ENCODE peak calls at places on chromosomes 2 and 18, in nine cellular contexts. X is heart left ventricle; Y is pancreas; V is neural progenitor cell; M is hepatocyte; E is Karpas-422; S is psoas muscle; H is HepG2; P is CD8-positive, alpha-beta memory T cell. N is an unnamed sample.

GRCh38 chr2:183060500-183061231 is 17.9 kb upstream of the DUSP19 start:
- DNase-seq in V (no peak), X (no peak), Y (no peak), M (peak; percentile 44), E (no peak), H (peak; percentile 58), P (no peak), S (no peak), N (no peak)

GRCh38 chr18:32208012-32208411 is 18.2 kb downstream of the MEP1B start:
- DNase-seq in V (no peak), P (no peak), X (no peak), M (peak; percentile 66), H (peak; percentile 27), E (no peak), Y (no peak), S (no peak), N (no peak)

GRCh38 chr2:31337860-31338259 is 76.7 kb downstream of the XDH start:
- DNase-seq in P (no peak), E (no peak), X (no peak), V (no peak), S (no peak), M (no peak), H (no peak), Y (no peak), N (no peak)

GRCh38 chr18:54672846-54673475 is 81.9 kb downstream of the DYNAP start:
- DNase-seq in S (no peak), H (no peak), V (peak; percentile 9), Y (no peak), E (no peak), P (no peak), X (no peak), M (peak; percentile 50), N (no peak)

GRCh38 chr2:203631068-203631757 is 75.2 kb upstream of the CD28 start:
- DNase-seq in P (no peak), X (no peak), E (no peak), Y (no peak), V (no peak), S (no peak), M (no peak), H (peak; percentile 34), N (no peak)

GRCh38 chr2:147844691-147845607 is at the start of gene ACVR2A:
- DNase-seq in E (peak; percentile 76), M (peak; percentile 58), X (peak; percentile 70), P (peak; percentile 48), S (peak; percentile 68), V (peak; percentile 83), H (peak; percentile 31), Y (peak; percentile 75), N (peak; percentile 42)

GRCh38 chr2:95346236-95346737 is 49.1 kb downstream of the KCNIP3 start:
- DNase-seq in Y (peak; percentile 85), H (no peak), S (peak; percentile 80), V (no peak), M (peak; percentile 64), E (no peak), X (peak; percentile 85), P (no peak), N (no peak)

GRCh38 chr2:142973822-142974207 is 96.4 kb downstream of the KYNU start:
- DNase-seq in P (no peak), E (no peak), Y (no peak), V (no peak), X (no peak), H (no peak), M (no peak), S (no peak), N (no peak)

GRCh38 chr2:152566034-152566727 is 151.1 kb downstream of the PRPF40A start:
- DNase-seq in E (peak; percentile 44), M (no peak), H (no peak), S (no peak), X (no peak), V (no peak), P (no peak), Y (no peak), N (no peak)

GRCh38 chr2:9300829-9301453 is 94.3 kb downstream of the ASAP2 start:
- DNase-seq in E (no peak), H (no peak), Y (no peak), M (no peak), P (no peak), S (no peak), V (no peak), X (no peak), N (no peak)

GRCh38 chr2:74293191-74294065 is 49.8 kb downstream of the SLC4A5 start:
- DNase-seq in E (no peak), V (no peak), M (no peak), Y (no peak), S (no peak), P (no peak), X (no peak), H (no peak), N (no peak)

GRCh38 chr2:6043238-6043637 is 351.1 kb downstream of the SOX11 start:
- DNase-seq in M (no peak), V (no peak), H (no peak), Y (no peak), X (no peak), S (no peak), E (no peak), P (no peak), N (no peak)

GRCh38 chr2:28048341-28048740 is 157.8 kb downstream of the BABAM2 start:
- DNase-seq in H (no peak), X (no peak), Y (no peak), M (no peak), P (no peak), E (no peak), S (no peak), V (no peak), N (no peak)

GRCh38 chr18:55529581-55529980 is 58.4 kb downstream of the TCF4 start:
- DNase-seq in H (no peak), P (no peak), S (no peak), V (no peak), E (no peak), M (no peak), X (no peak), Y (no peak), N (no peak)

GRCh38 chr2:153935511-153935910 is 63.8 kb downstream of the GALNT13 start:
- DNase-seq in M (no peak), X (no peak), H (no peak), Y (no peak), P (no peak), S (no peak), V (no peak), E (no peak), N (no peak)

GRCh38 chr2:200584639-200585038 is 1.2 kb upstream of the AOX1 start:
- DNase-seq in E (no peak), P (no peak), X (no peak), H (no peak), Y (no peak), M (no peak), S (no peak), V (no peak), N (no peak)

GRCh38 chr2:209767316-209767715 is 4.3 kb upstream of the UNC80 start:
- DNase-seq in V (no peak), Y (no peak), P (no peak), M (no peak), E (no peak), H (no peak), X (no peak), S (no peak), N (no peak)

GRCh38 chr2:209773377-209773776 is 1.7 kb downstream of the UNC80 start:
- DNase-seq in E (no peak), S (no peak), H (no peak), Y (no peak), P (no peak), M (no peak), V (no peak), X (no peak), N (no peak)

GRCh38 chr2:209771474-209772292 is at the start of gene UNC80:
- DNase-seq in H (peak; percentile 17), E (no peak), M (peak; percentile 91), Y (peak; percentile 95), S (peak; percentile 62), X (peak; percentile 80), P (no peak), V (peak; percentile 94), N (no peak)

GRCh38 chr2:209768557-209768956 is 3.1 kb upstream of the UNC80 start:
- DNase-seq in X (no peak), Y (no peak), P (no peak), M (no peak), H (no peak), E (no peak), V (no peak), S (no peak), N (no peak)

DNA sequence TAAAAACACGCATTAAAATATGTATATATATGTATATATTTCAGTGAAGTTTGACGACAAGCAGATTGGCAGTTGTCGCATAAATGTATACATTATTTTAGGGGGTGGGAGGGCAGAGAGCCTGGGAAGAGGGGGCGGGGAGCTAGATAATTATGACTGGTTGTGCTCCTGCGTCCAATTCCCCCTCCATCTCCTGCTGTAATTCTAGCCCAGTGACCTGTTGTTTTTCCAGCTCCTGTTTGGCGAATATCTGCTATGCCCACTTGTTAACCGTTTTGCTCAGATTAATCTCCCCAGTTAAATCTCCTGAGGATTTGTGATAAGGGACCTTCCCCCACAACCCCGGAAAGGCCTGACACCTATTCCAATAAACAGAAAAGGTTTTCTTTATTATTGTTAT is 684 bp downstream of the UNC80 start:
- DNase-seq in H (no peak), M (no peak), P (no peak), V (no peak), Y (no peak), X (no peak), S (no peak), E (no peak), N (no peak)
- H3K27ac ChIP-seq in H (no peak overlapping the region), M (no peak overlapping the region), P (no peak overlapping the region), V (no peak overlapping the region), Y (no peak overlapping the region), X (no peak overlapping the region), S (no peak overlapping the region), E (no peak overlapping the region), N (no peak overlapping the region)

GRCh38 chr2:186884585-186884984 is 35.6 kb upstream of the ZSWIM2 start:
- DNase-seq in P (no peak), V (peak; percentile 49), E (no peak), S (no peak), H (no peak), Y (no peak), X (no peak), M (no peak), N (no peak)
- H3K4me3 ChIP-seq in P (no peak overlapping the region), V (no peak overlapping the region), E (no peak overlapping the region), S (no peak overlapping the region), H (no peak overlapping the region), Y (no peak overlapping the region), X (no peak overlapping the region), M (no peak overlapping the region), N (no peak overlapping the region)

GRCh38 chr2:127968610-127969339 is 59.1 kb downstream of the SAP130 start:
- DNase-seq in S (peak; percentile 91), X (no peak), Y (no peak), P (no peak), H (no peak), V (no peak), M (peak; percentile 32), E (no peak), N (no peak)
- H3K27me3 ChIP-seq in S (no peaks in the 10 kb centered on the region), X (no peaks in the 10 kb centered on the region), Y (no peaks in the 10 kb centered on the region), P (no peaks in the 10 kb centered on the region), H (no peaks in the 10 kb centered on the region), V (no peaks in the 10 kb centered on the region), M (no peaks in the 10 kb centered on the region), E (no peaks in the 10 kb centered on the region), N (no peaks in the 10 kb centered on the region)

DNA sequence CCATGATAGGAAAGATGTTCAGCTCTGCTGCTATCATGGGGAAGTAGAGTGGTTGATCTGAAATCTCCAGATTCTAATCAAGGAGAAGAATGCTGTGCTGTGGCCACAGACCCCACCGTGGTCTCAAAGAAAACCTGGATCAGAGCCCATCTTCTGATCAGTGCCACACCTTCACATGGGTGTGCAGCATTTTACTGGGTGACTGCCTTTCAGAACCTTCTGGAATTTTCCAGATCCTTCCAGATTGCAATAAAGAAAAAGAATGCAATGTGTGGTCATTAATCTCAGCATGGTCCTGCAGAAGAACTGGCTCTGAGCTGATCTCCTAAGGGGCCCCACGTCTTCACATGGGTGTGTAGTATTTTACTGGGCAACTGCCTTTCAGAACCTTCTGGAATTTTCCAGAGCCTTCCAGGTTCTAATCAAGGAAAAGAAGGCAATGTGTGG is 17.1 kb downstream of the MBP start:
- DNase-seq in M (no peak), Y (no peak), P (no peak), V (no peak), S (no peak), H (no peak), E (no peak), X (no peak), N (no peak)
- H3K27ac ChIP-seq in M (peak overlapping the region; percentile 88), Y (peak overlapping the region; percentile 96), P (no peak overlapping the region), V (no peak overlapping the region), S (peak overlapping the region; percentile 99), H (peak overlapping the region; percentile 87), E (no peak overlapping the region), X (peak overlapping the region; percentile 97), N (peak overlapping the region; percentile 50)

N was measured in effector memory CD4-positive, alpha-beta T cell.